ENCODE peak calls at places on chromosomes 5 and 9, in ten cellular contexts. X is uterus; I is testis; F is ovary; T is PC-3; C is transverse colon; K is CD8-positive, alpha-beta T cell; Z is cardiac muscle cell; U is astrocyte; Q is endothelial cell of umbilical vein. S is an unnamed sample.

GRCh38 chr5:71937906-71938698 is 169.2 kb upstream of the MAP1B start:
- DNase-seq in X (no peak), C (no peak), Z (no peak), I (peak; percentile 25), F (no peak), U (no peak), T (no peak), Q (no peak), K (no peak), S (no peak)

GRCh38 chr9:73154271-73154670 is 2.6 kb downstream of the ANXA1 start:
- DNase-seq in U (no peak), Z (no peak), I (no peak), T (no peak), C (no peak), K (peak; percentile 16), X (no peak), Q (no peak), F (no peak), S (no peak)

GRCh38 chr5:64767959-64768357 is 533 bp downstream of the SREK1IP1 start:
- DNase-seq in F (no peak), X (no peak), C (peak; percentile 15), K (peak; percentile 18), I (peak; percentile 58), T (no peak), Q (peak; percentile 61), U (no peak), Z (no peak), S (no peak)

GRCh38 chr5:9690751-9691150 is 60.6 kb upstream of the TAS2R1 start:
- DNase-seq in Q (no peak), I (no peak), U (no peak), F (no peak), X (no peak), T (no peak), Z (no peak), C (no peak), K (no peak), S (no peak)

GRCh38 chr5:65925094-65925600 is 1.2 kb upstream of the ERBIN start:
- DNase-seq in Z (peak; percentile 82), U (peak; percentile 83), T (peak; percentile 28), X (peak; percentile 65), I (peak; percentile 77), Q (peak; percentile 84), F (peak; percentile 65), K (peak; percentile 79), C (peak; percentile 82), S (peak; percentile 42)

GRCh38 chr9:109499061-109499630 is 1.0 kb upstream of the PTPN3 start:
- DNase-seq in F (no peak), T (no peak), Q (no peak), Z (no peak), K (no peak), I (no peak), U (no peak), X (no peak), C (no peak), S (no peak)

GRCh38 chr5:99900302-99900811 is 634.8 kb upstream of the FAM174A start:
- DNase-seq in U (peak; percentile 76), C (no peak), T (peak; percentile 98), K (no peak), X (no peak), Z (no peak), Q (peak; percentile 95), F (no peak), I (no peak), S (no peak)

GRCh38 chr5:181263633-181264032 is 2.7 kb upstream of the TRIM52 start:
- DNase-seq in Z (no peak), K (no peak), Q (no peak), T (no peak), F (no peak), U (no peak), X (no peak), I (no peak), C (no peak), S (no peak)

GRCh38 chr9:124652203-124652992 is 118.7 kb downstream of the NR6A1 start:
- DNase-seq in Z (peak; percentile 67), F (no peak), K (no peak), T (peak; percentile 82), X (no peak), U (peak; percentile 99), C (no peak), I (no peak), Q (no peak), S (no peak)

GRCh38 chr9:83701769-83702168 is 6.0 kb downstream of the UBQLN1 start:
- DNase-seq in F (no peak), K (no peak), U (peak; percentile 80), I (no peak), C (no peak), Z (peak; percentile 63), Q (peak; percentile 88), X (no peak), T (peak; percentile 55), S (no peak)

GRCh38 chr5:170554566-170555267 is 50.9 kb downstream of the KCNIP1 start:
- DNase-seq in T (no peak), F (peak; percentile 24), I (no peak), U (peak; percentile 66), C (peak; percentile 19), Z (peak; percentile 80), K (no peak), Q (no peak), X (peak; percentile 57), S (no peak)

GRCh38 chr5:80959768-80960442 is at the start of gene RASGRF2:
- DNase-seq in Q (peak; percentile 11), U (peak; percentile 31), I (no peak), F (peak; percentile 58), Z (peak; percentile 24), T (no peak), K (peak; percentile 43), C (peak; percentile 49), X (no peak), S (no peak)

GRCh38 chr9:112180387-112180881 is 5.3 kb upstream of the SUSD1 start:
- DNase-seq in X (no peak), Q (no peak), U (peak; percentile 62), K (peak; percentile 59), C (no peak), F (no peak), Z (no peak), I (peak; percentile 81), T (peak; percentile 43), S (no peak)

GRCh38 chr5:148831590-148832565 is 5.5 kb downstream of the ADRB2 start:
- DNase-seq in K (no peak), U (no peak), F (no peak), T (peak; percentile 60), Z (no peak), X (no peak), Q (no peak), C (no peak), I (no peak), S (peak; percentile 68)

GRCh38 chr5:127705120-127705892 is 2.1 kb downstream of the CCDC192 start:
- DNase-seq in C (no peak), X (peak; percentile 26), U (peak; percentile 70), T (peak; percentile 66), Z (peak; percentile 92), F (peak; percentile 64), K (no peak), Q (peak; percentile 41), I (peak; percentile 22), S (no peak)

GRCh38 chr5:90170231-90170630 is 239.3 kb downstream of the CETN3 start:
- DNase-seq in C (no peak), T (no peak), Z (no peak), I (no peak), U (no peak), Q (no peak), F (no peak), X (no peak), K (no peak), S (no peak)

GRCh38 chr9:106966481-106966880 is 103.5 kb downstream of the ZNF462 start:
- DNase-seq in F (no peak), C (no peak), X (no peak), K (no peak), U (no peak), I (no peak), Q (no peak), T (peak; percentile 82), Z (no peak), S (no peak)
- TF ChIP-seq CTCF in F (no peak), C (no peak), X (no peak), K (no peak), U (no peak), I (no peak), Q (no peak), T (no peak), Z (no peak), S (no peak)

DNA sequence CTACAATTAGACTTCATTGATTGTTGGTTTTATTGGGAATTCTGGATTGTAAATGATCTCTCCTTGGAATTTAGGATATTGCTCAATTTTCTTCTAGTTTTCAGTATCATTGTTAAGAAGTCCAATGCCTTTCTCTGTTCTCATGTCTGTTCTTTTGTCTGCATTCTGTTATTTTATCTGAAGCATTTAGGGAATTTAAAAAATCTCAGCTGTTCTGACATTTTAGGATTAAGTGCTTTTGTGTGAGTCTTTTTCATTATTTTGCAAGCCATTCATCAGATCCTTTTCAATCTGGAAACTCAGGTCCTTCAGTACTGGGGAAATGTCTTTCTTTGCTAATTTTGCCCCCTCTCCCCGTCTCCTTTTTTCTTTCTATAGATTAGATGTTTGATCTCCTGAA is 4.4 kb upstream of the FER start:
- DNase-seq in Z (peak; percentile 77), X (no peak), Q (no peak), C (no peak), I (no peak), U (peak; percentile 61), K (no peak), F (no peak), T (no peak), S (no peak)
- H3K27ac ChIP-seq in Z (no peak overlapping the region), X (no peak overlapping the region), Q (no peak overlapping the region), C (no peak overlapping the region), I (no peak overlapping the region), U (no peak overlapping the region), K (no peak overlapping the region), F (no peak overlapping the region), T (no peak overlapping the region), S (no peak overlapping the region)

GRCh38 chr9:135076143-135076875 is 11.2 kb upstream of the OLFM1 start:
- DNase-seq in I (no peak), U (no peak), Q (no peak), T (no peak), X (no peak), K (no peak), Z (no peak), F (no peak), C (no peak), S (no peak)
- H3K27me3 ChIP-seq in I (no peaks in the 10 kb centered on the region), U (peaks cover 6% of the 10 kb centered on the region), Q (no peaks in the 10 kb centered on the region), T (no peaks in the 10 kb centered on the region), X (peaks cover 2% of the 10 kb centered on the region), K (no peaks in the 10 kb centered on the region), Z (peaks cover 30% of the 10 kb centered on the region), F (no peaks in the 10 kb centered on the region), C (peaks cover 21% of the 10 kb centered on the region), S (peaks cover 24% of the 10 kb centered on the region)

DNA sequence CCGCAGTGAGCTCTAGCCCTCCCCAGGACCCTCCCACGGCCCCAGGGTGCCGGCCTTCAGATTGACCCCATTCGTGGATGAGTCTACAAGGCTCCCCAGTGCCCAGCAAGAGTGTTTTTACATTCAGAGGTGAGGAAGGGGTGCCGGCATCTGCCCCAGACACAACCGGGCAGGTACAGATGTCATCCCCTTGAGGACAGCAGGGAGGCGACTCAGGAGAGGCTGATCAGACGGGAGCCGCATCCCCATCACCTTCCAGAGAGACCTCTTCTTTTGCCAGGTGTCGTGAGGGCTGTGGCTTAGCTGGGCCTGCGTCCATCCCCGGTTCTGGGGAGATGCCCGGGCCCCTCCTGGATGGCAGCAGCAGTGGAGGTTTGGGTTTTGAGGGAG is 4.3 kb upstream of the LRRC14B start:
- DNase-seq in Z (no peak), Q (no peak), C (no peak), T (no peak), K (no peak), U (no peak), X (no peak), I (no peak), F (no peak), S (no peak)
- TF ChIP-seq CTCF in Z (no peak), Q (no peak), C (no peak), T (no peak), K (no peak), U (no peak), X (no peak), I (no peak), F (no peak), S (no peak)

GRCh38 chr9:92722386-92723298 is 42.0 kb downstream of the BICD2 start:
- DNase-seq in I (no peak), X (no peak), Q (no peak), F (no peak), U (no peak), C (no peak), K (no peak), T (no peak), Z (no peak), S (no peak)
- H3K27ac ChIP-seq in I (no peak overlapping the region), X (no peak overlapping the region), Q (no peak overlapping the region), F (no peak overlapping the region), U (no peak overlapping the region), C (no peak overlapping the region), K (no peak overlapping the region), T (no peak overlapping the region), Z (no peak overlapping the region), S (no peak overlapping the region)

S was measured in gastrocnemius medialis.